ENCODE peak calls at places on chromosomes 7 and 10, in six cellular contexts. O, A, F, J, I and U are unnamed samples.

GRCh38 chr10:116080553-116080952 is 192.5 kb downstream of the GFRA1 start:
- DNase-seq in O (no peak), A (peak), F (no peak), J (no peak), I (no peak), U (no peak)

GRCh38 chr7:135510603-135511183 is 791 bp upstream of the CNOT4 start:
- DNase-seq in O (no peak), A (peak), F (no peak), J (no peak), I (no peak), U (peak)

GRCh38 chr7:97460433-97460832 is 271.5 kb upstream of the TAC1 start:
- DNase-seq in O (no peak), A (no peak), F (no peak), J (no peak), I (no peak), U (no peak)

GRCh38 chr10:71817831-71818268 is 33.2 kb downstream of the PSAP start:
- DNase-seq in O (no peak), A (no peak), F (no peak), J (peak), I (no peak), U (no peak)

GRCh38 chr7:17830206-17830605 is 110.1 kb downstream of the SNX13 start:
- DNase-seq in O (no peak), A (no peak), F (no peak), J (no peak), I (no peak), U (no peak)

GRCh38 chr10:30970760-30971460 is 60.8 kb downstream of the ZNF438 start:
- DNase-seq in O (no peak), A (no peak), F (no peak), J (no peak), I (no peak), U (no peak)

GRCh38 chr7:94244760-94245159 is 149.9 kb upstream of the COL1A2 start:
- DNase-seq in O (no peak), A (no peak), F (no peak), J (no peak), I (no peak), U (no peak)

GRCh38 chr7:111162692-111163091 is 71.8 kb downstream of the LRRN3 start:
- DNase-seq in O (no peak), A (no peak), F (no peak), J (no peak), I (no peak), U (no peak)

GRCh38 chr7:33177876-33178275 is 48.5 kb downstream of the BBS9 start:
- DNase-seq in O (no peak), A (no peak), F (no peak), J (no peak), I (no peak), U (no peak)

GRCh38 chr10:91073301-91073780 is 147.1 kb upstream of the PCGF5 start:
- DNase-seq in O (no peak), A (no peak), F (no peak), J (no peak), I (no peak), U (no peak)

GRCh38 chr10:91080776-91081175 is 139.7 kb upstream of the PCGF5 start:
- DNase-seq in O (no peak), A (no peak), F (no peak), J (no peak), I (no peak), U (no peak)

GRCh38 chr10:91076991-91077548 is 143.4 kb upstream of the PCGF5 start:
- DNase-seq in O (no peak), A (no peak), F (no peak), J (no peak), I (no peak), U (no peak)

GRCh38 chr10:91082447-91082846 is 138.0 kb upstream of the PCGF5 start:
- DNase-seq in O (no peak), A (no peak), F (no peak), J (no peak), I (no peak), U (no peak)

DNA sequence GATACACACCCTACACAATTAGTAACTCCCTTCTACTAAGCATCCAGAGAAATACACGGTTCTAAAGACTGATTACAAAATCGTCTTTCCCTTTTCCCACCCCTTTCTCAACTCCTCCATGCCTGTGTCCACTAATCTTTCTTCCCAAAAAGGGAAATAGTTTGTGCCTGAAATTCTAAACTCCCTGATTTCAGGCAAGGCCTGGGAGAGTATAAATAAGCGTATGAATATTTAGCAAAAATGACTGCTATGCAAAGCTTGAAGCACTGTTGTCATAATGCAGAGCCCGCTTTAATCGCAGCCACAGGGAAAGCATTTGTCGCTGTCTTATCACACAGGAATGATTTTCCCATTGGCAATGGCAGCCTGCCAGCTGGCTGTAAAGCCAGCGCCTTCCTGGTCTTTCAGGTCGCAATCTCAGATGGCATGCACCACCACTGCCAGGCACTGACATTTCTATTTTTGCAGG is 142.9 kb upstream of the PCGF5 start:
- DNase-seq in O (peak), A (no peak), F (no peak), J (peak), I (no peak), U (no peak)
- H3K27ac ChIP-seq in O (peak), A (no peak), F (peak), J (peak), I (no peak), U (no peak)

DNA sequence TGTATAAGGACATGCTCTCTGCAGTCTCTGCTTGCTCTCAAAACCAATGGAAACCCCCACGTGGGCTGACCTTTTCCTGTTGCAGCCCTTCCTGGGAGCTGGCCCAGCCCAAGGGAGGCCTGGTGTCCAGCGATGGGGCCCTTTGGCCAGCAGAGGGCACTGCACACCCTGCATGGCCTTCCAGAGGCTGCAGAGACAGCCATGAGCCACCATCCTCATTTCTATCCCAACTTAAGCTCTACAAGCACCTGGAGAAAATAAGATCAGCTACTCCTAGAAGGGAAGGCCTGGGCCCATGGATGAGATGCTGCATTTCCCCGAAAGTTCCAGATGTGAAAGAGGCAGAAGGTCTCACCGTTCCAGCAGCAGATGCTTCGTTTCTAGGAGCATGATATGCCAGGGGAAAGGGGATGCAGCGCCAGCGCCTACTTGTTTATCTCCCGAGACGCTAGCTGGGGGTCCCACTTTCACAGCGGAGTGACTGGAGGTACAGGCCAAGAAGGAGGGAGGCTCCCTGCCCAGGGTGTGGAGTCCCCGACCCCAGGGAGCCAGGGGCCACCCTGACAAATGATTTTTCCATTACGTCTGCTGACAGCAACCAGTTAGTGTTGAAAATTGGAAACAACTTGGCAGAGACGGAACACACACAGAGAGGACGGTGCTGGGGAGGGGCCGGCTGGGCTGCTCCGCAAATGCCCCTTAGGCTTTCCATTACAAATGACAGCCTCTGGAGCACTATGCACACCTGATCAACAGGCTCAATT is 106.4 kb downstream of the ZRANB1 start:
- DNase-seq in O (peak), A (peak), F (no peak), J (peak), I (peak), U (peak)
- H3K27ac ChIP-seq in O (peak), A (peak), F (no peak), J (no peak), I (peak), U (no peak)

GRCh38 chr7:113904521-113904920 is 14.3 kb downstream of the PPP1R3A start:
- DNase-seq in O (no peak), A (no peak), F (no peak), J (no peak), I (no peak), U (no peak)
- H3K27ac ChIP-seq in O (no peak), A (no peak), F (no peak), J (no peak), I (no peak), U (no peak)

GRCh38 chr7:83096065-83096580 is 66.6 kb downstream of the PCLO start:
- DNase-seq in O (no peak), A (no peak), F (no peak), J (no peak), I (no peak), U (no peak)
- H3K27ac ChIP-seq in O (no peak), A (no peak), F (no peak), J (no peak), I (no peak), U (no peak)

DNA sequence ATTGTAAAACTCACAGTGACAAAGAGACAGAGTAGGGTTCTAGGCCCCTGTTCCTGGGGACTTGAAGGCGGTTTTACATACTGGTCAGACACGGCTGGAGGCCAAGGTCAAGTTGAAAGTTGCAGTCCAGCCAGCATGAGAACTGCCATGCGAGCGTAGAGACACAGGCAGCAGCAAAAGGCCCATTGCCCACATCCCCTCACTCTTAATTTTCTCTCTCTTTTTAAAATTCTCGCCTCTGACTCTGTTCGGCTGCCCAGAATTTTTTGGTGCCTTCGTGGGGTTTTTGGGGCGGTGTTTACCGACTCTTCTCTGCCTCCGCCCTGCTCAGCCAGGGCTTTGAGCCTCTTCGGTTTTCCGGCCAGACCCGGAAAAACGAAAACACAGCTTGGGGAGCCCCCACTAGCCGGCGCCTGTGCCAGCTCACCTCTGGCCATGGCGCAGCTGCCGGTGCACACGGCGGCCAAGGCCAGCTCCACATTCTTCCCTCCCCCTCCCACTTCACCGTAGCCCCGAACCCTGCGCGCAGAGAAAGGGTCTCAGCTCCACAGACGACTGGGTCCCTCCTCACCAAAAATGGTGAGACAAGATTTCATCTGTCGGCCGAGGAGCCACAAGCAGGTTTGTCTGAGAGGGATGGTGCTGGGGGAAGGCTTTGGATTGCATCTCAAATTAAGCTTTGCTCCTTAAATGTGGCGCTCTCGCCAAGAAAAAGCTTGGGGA is 2.3 kb upstream of the HOXA13 start:
- DNase-seq in O (no peak), A (no peak), F (no peak), J (no peak), I (no peak), U (no peak)
- H3K27ac ChIP-seq in O (no peak), A (peak), F (no peak), J (no peak), I (no peak), U (no peak)